ENCODE peak calls at places on chromosomes 12 and 14, in six cellular contexts. R, B, S, F, J and T are unnamed samples.
A peak's percentile ranks its signal among the peaks of the same experiment; 100 is the strongest.

GRCh38 chr12:12007001-12007712 is 63.6 kb upstream of the BCL2L14 start:
- DNase-seq in J (no peak), F (peak; percentile 76), R (no peak), B (no peak), S (no peak), T (peak; percentile 39)

GRCh38 chr12:19461986-19462385 is 22.7 kb downstream of the AEBP2 start:
- DNase-seq in F (no peak), J (no peak), B (no peak), R (no peak), S (no peak), T (no peak)

GRCh38 chr12:119444462-119445044 is 110.0 kb downstream of the CCDC60 start:
- DNase-seq in F (peak; percentile 3), R (no peak), B (no peak), S (no peak), J (peak; percentile 18), T (no peak)

GRCh38 chr12:1289371-1290155 is 298.5 kb downstream of the ERC1 start:
- DNase-seq in F (no peak), S (no peak), R (no peak), J (no peak), B (no peak), T (no peak)

GRCh38 chr14:45698462-45699134 is 445.6 kb upstream of the MIS18BP1 start:
- DNase-seq in R (no peak), F (peak; percentile 42), S (no peak), J (no peak), B (no peak), T (no peak)

GRCh38 chr12:132493482-132494178 is 3.7 kb downstream of the FBRSL1 start:
- DNase-seq in R (no peak), B (no peak), S (no peak), F (no peak), J (no peak), T (no peak)

GRCh38 chr14:69880051-69880487 is 853 bp downstream of the SMOC1 start:
- DNase-seq in B (no peak), R (peak; percentile 62), S (no peak), F (peak; percentile 27), J (no peak), T (no peak)

GRCh38 chr12:130628304-130628703 is 87.8 kb downstream of the RIMBP2 start:
- DNase-seq in B (no peak), R (peak; percentile 46), F (no peak), J (no peak), S (no peak), T (no peak)

GRCh38 chr12:1217191-1217949 is 226.3 kb downstream of the ERC1 start:
- DNase-seq in J (no peak), R (no peak), B (peak; percentile 23), S (no peak), F (peak; percentile 90), T (peak; percentile 54)

GRCh38 chr14:71142375-71143038 is 235.2 kb downstream of the PCNX1 start:
- DNase-seq in F (peak; percentile 94), B (peak; percentile 69), S (no peak), J (no peak), R (no peak), T (peak; percentile 99)

GRCh38 chr14:85443001-85443400 is 86.9 kb upstream of the FLRT2 start:
- DNase-seq in R (no peak), F (no peak), B (no peak), J (no peak), S (no peak), T (no peak)

GRCh38 chr14:85444685-85445084 is 85.3 kb upstream of the FLRT2 start:
- DNase-seq in S (no peak), J (no peak), R (no peak), B (peak; percentile 74), F (no peak), T (peak; percentile 36)

GRCh38 chr14:85441909-85442643 is 87.9 kb upstream of the FLRT2 start:
- DNase-seq in R (no peak), J (no peak), S (no peak), F (no peak), B (no peak), T (no peak)

GRCh38 chr14:85453401-85453800 is 76.5 kb upstream of the FLRT2 start:
- DNase-seq in R (no peak), S (no peak), F (no peak), B (no peak), J (no peak), T (no peak)

DNA sequence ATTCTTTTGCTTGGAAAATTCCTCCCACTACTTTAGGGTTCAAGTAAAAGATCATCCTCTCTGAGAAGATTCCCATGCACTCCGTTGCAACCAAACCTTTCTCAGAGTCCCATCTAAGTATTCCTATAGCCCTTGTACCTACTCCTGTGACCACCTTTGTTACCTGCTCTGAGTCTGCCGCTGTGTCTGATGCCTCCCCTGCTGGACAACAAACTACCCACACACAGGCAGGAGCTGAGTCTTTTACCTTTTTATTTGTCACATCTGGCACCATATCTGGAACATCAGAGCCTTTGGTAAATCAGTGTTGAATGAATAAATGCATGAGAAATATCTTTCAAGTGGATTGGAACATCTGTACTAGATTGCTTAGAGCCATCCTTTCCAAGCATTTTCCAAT is 82.1 kb upstream of the FLRT2 start:
- DNase-seq in S (no peak), B (no peak), F (no peak), J (no peak), R (no peak), T (no peak)
- TF ChIP-seq CTCF in S (no peak), B (no peak), F (no peak), J (no peak), R (no peak), T (no peak)

GRCh38 chr14:32713856-32714255 is 224.8 kb upstream of the NPAS3 start:
- DNase-seq in F (no peak), S (no peak), B (no peak), J (no peak), R (no peak), T (no peak)

GRCh38 chr14:32708134-32708533 is 230.5 kb upstream of the NPAS3 start:
- DNase-seq in R (no peak), F (no peak), J (no peak), S (no peak), B (no peak), T (no peak)

GRCh38 chr14:32711103-32711680 is 227.5 kb upstream of the NPAS3 start:
- DNase-seq in B (no peak), F (no peak), R (no peak), J (no peak), S (no peak), T (peak; percentile 37)

GRCh38 chr14:32709072-32709471 is 229.6 kb upstream of the NPAS3 start:
- DNase-seq in S (no peak), F (peak; percentile 49), B (peak; percentile 67), J (no peak), R (no peak), T (peak; percentile 94)

DNA sequence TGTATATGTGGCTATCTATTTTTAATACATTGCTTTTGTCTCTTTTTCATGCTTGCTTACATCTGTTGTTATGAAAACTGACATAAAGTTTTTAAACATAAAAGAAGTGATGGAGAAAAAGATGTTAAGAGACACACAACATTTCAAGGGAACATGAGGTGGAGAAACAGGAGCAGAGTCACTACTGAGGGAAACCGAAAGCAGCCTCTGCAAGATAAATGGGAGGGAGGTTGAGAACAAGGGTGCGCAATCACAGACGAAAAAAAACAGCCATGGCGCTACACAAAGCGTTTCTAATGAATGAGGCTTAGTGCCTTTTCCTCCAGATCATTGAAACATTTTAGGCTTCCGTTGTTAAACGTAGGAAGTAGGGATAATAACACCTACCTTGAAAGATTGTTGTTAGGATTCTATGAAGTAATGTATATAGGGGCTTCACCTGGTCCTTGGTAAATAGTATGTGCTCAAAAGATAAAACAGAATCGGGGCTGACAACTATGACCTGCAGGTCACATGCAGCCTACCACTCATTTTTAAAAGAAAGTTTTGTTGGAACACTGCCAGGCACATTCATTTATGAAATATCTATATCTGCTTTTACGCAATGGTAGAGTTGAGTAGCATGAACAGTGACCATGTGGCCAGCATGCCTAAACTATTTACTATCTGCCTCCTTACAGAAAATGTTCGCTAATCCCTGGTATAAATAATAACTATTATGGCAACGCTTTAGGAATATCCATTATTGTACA is 228.2 kb upstream of the NPAS3 start:
- DNase-seq in R (no peak), S (no peak), J (no peak), F (no peak), B (no peak), T (peak; percentile 33)
- H3K4me3 ChIP-seq in R (peak overlapping the region; percentile 5), S (peak overlapping the region; percentile 41), J (peak overlapping the region; percentile 10), F (no peak overlapping the region), B (no peak overlapping the region), T (no peak overlapping the region)

DNA sequence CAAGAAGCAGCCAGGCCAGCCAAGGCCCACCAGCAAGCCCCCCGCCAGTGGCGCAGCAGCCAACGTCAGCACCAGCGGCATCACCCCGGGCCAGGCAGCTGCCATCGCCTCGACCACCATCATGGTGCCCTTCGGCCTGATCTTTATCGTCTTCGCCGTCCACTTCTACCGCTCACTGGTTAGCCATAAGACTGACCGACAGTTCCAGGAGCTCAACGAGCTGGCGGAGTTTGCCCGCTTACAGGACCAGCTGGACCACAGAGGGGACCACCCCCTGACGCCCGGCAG is 15.0 kb downstream of the ORAI1 start:
- DNase-seq in F (no peak), B (no peak), J (no peak), S (no peak), R (no peak), T (no peak)
- TF ChIP-seq CTCF in F (no peak), B (no peak), J (no peak), S (no peak), R (no peak), T (no peak)

GRCh38 chr12:121810833-121811433 is 7.1 kb downstream of the SETD1B start:
- DNase-seq in F (no peak), J (no peak), B (no peak), R (no peak), S (no peak), T (no peak)
- H3K4me3 ChIP-seq in F (no peak overlapping the region), J (peak overlapping the region; percentile 68), B (peak overlapping the region; percentile 48), R (peak overlapping the region; percentile 86), S (peak overlapping the region; percentile 74), T (peak overlapping the region; percentile 85)

DNA sequence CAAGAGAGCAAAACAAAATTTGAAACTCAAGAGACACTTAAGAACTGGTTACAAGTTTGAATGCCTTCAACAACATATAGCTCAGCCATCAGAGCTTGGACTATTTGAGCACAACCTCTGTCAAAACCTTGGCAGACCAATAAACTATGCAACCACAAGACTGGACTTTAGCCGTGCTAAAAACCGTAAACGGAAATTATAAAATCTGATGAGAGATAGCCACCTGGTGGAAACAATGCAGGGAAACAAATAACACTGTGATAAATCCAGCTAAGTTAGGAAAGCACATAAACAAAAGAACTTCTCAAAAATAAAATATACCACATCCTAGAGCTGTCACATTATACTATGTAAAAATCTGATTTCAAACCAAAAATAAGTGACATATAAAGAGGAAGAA is 1074.2 kb upstream of the NOVA1 start:
- DNase-seq in F (no peak), R (no peak), S (no peak), J (no peak), B (no peak), T (no peak)
- TF ChIP-seq CTCF in F (no peak), R (no peak), S (no peak), J (no peak), B (no peak), T (no peak)

GRCh38 chr14:102235275-102235897 is 69.6 kb downstream of the MOK start:
- DNase-seq in S (no peak), R (no peak), B (peak; percentile 51), J (peak; percentile 88), F (peak; percentile 64), T (peak; percentile 85)
- H3K4me3 ChIP-seq in S (peak overlapping the region; percentile 26), R (peak overlapping the region; percentile 65), B (no peak overlapping the region), J (peak overlapping the region; percentile 52), F (no peak overlapping the region), T (no peak overlapping the region)